ENCODE peak calls at places on chromosomes 5 and 9, in four cellular contexts. S, C, R and U are unnamed samples.

GRCh38 chr5:24714757-24715156 is 70.0 kb upstream of the CDH10 start:
- DNase-seq in S (no peak), C (no peak), R (no peak), U (no peak)

GRCh38 chr5:103862398-103862797 is 299.8 kb upstream of the NUDT12 start:
- DNase-seq in S (no peak), C (no peak), R (no peak), U (no peak)

GRCh38 chr5:67404261-67405100 is 207.9 kb upstream of the CD180 start:
- DNase-seq in S (no peak), C (peak), R (no peak), U (no peak)

GRCh38 chr5:168432903-168433302 is 53.4 kb upstream of the RARS1 start:
- DNase-seq in S (no peak), C (no peak), R (no peak), U (no peak)

GRCh38 chr9:133726401-133727276 is 11.5 kb downstream of the SARDH start:
- DNase-seq in S (peak), C (peak), R (no peak), U (peak)

GRCh38 chr9:109477269-109478203 is 20.6 kb downstream of the PTPN3 start:
- DNase-seq in S (no peak), C (peak), R (no peak), U (peak)

GRCh38 chr9:106019702-106020101 is 325.4 kb downstream of the TMEM38B start:
- DNase-seq in S (no peak), C (no peak), R (no peak), U (no peak)

GRCh38 chr9:89368550-89368949 is 50.2 kb downstream of the SECISBP2 start:
- DNase-seq in S (no peak), C (no peak), R (no peak), U (no peak)

GRCh38 chr5:37075399-37075950 is 173.7 kb downstream of the CPLANE1 start:
- DNase-seq in S (no peak), C (no peak), R (no peak), U (no peak)

GRCh38 chr9:137452761-137453642 is 6.1 kb downstream of the NSMF start:
- DNase-seq in S (no peak), C (no peak), R (no peak), U (no peak)

GRCh38 chr5:20305463-20305862 is 317.5 kb upstream of the CDH18 start:
- DNase-seq in S (no peak), C (no peak), R (no peak), U (no peak)

GRCh38 chr5:139817970-139818369 is 22.4 kb downstream of the PSD2 start:
- DNase-seq in S (no peak), C (no peak), R (no peak), U (no peak)

GRCh38 chr5:132385321-132386105 is 16.0 kb downstream of the SLC22A5 start:
- DNase-seq in S (peak), C (peak), R (no peak), U (no peak)

GRCh38 chr5:123512631-123513461 is 869 bp downstream of the CSNK1G3 start:
- DNase-seq in S (peak), C (peak), R (no peak), U (no peak)

GRCh38 chr9:26243722-26244121 is 565.5 kb upstream of the TUSC1 start:
- DNase-seq in S (no peak), C (no peak), R (no peak), U (no peak)

GRCh38 chr9:37031081-37031480 is 3.0 kb downstream of the PAX5 start:
- DNase-seq in S (no peak), C (no peak), R (no peak), U (no peak)
- TF ChIP-seq EZH2 in S (no peak), C (no peak), R (no peak), U (no peak)

GRCh38 chr5:3593771-3594513 is 1.7 kb upstream of the IRX1 start:
- DNase-seq in S (no peak), C (no peak), R (no peak), U (no peak)

GRCh38 chr5:3597002-3597726 is 1.5 kb downstream of the IRX1 start:
- DNase-seq in S (no peak), C (no peak), R (no peak), U (no peak)

GRCh38 chr5:3596261-3596825 is 711 bp downstream of the IRX1 start:
- DNase-seq in S (no peak), C (no peak), R (no peak), U (no peak)

GRCh38 chr5:3594514-3595101 is 1.0 kb upstream of the IRX1 start:
- DNase-seq in S (no peak), C (no peak), R (no peak), U (no peak)

DNA sequence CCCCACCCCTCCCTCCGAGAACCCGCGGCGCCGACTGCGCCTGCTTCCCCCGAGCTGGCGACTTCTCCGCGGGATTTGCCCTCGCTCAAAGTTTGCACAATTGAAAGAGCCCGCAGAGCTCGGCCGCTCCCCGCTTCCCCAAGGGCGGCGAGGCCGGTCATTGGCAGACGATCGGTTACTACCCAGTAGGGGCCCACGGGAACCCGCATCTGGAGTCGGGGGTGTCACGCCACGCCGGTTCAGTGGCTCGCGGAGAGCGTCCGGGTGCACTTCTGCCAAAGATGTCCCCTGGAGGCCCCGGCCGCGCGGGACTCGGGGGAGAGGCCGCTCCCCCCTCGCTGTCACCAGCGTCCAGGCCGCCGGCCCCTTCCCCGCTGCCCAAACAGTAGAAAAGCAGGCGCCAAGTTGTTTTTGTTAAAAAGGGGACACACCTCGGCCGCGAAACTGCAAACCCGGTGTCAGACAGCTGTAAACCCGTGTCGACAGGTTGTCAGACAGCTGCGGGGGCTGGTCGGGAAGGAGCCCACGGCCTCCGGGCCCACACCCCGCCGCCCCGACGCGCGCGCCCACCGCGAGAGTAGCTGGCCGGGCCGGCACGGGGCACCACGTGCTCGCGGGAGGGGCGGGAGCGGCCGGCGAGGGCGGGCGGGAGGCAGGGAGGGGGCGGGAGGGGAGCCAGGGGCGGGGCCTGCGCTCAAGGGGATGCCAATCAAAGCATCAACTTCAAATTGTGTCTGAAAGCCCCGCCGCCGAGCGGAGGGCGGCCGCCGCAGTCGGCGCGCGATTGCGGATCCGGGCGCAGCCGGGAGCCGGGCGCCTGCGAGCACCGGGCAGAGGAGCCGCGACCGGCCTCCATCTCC is at the start of gene IRX1:
- DNase-seq in S (no peak), C (no peak), R (no peak), U (no peak)
- TF ChIP-seq EZH2 in S (no peak), C (no peak), R (peak), U (no peak)

DNA sequence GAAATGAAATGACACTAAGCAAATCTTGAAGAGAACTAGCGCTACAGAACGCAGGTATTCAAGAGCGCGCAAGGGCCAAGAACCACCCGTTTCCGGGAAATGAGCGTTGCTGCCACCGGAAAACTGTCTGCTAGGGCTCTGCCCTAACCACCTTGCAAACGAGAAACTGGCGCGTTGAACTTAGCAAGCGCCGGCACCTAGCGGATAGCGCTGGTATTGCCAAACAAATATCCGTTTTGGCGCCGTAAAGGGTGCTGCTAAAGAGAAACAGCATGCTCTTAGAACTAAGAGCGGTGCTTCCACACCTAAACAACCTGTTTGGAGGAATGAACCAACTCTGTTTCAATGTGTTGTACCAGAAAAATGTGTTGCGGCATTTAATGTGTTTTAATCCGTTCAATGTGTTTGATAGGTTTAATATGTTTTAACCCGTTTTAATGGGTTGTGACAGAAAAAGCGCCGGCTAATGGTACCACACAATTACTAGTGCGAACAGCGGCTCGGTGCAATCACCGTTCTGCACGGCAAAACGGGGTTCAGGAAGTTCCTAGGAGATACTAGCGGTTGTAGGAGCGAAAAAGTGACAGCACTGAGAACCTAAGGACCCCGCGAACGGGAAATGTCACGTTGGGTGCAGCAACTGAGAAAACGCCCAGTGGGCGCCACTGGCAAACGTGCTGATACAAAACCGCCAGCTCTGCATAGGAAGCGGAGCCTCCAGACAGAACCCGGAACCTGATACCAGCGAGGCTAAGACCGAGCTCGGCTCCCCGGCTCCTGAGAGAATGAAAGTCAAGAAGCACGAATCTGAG is at the start of gene ANXA2R:
- DNase-seq in S (peak), C (peak), R (peak), U (peak)
- TF ChIP-seq EZH2 in S (no peak), C (no peak), R (no peak), U (no peak)

DNA sequence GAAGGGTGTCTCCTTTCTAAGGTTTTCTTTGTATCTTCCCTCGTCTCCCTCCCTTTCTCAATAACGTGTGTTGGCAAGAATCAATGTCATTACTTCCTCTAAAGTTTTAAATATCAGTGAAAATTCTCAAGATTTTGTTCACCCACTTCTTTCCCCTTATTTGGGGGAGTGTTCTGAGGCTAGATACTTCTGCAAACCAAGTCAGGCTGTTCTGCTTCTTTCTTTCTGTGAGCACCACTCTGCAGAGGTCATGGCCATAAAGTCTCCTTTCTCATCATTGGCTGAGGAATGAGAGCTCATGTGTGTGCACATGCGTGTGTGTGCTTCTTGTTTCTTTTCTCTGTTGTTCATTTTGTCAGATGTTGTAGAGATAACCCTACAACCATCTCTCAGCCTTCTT is 26.6 kb upstream of the SPATA31C2 start:
- DNase-seq in S (no peak), C (no peak), R (no peak), U (no peak)
- TF ChIP-seq EZH2 in S (no peak), C (no peak), R (no peak), U (no peak)

GRCh38 chr5:146440870-146441495 is 6.2 kb upstream of the TCERG1 start:
- DNase-seq in S (no peak), C (no peak), R (no peak), U (no peak)
- TF ChIP-seq EZH2 in S (no peak), C (no peak), R (no peak), U (no peak)

GRCh38 chr9:132231019-132231701 is 69.3 kb downstream of the NTNG2 start:
- DNase-seq in S (no peak), C (no peak), R (no peak), U (no peak)
- TF ChIP-seq EZH2 in S (no peak), C (no peak), R (no peak), U (no peak)

GRCh38 chr5:180689071-180689694 is 39.8 kb upstream of the FLT4 start:
- DNase-seq in S (no peak), C (no peak), R (no peak), U (no peak)
- TF ChIP-seq EZH2 in S (peak), C (no peak), R (no peak), U (no peak)

GRCh38 chr9:97501177-97501971 is at the start of gene TMOD1:
- DNase-seq in S (peak), C (peak), R (no peak), U (peak)
- TF ChIP-seq EZH2 in S (no peak), C (no peak), R (peak), U (no peak)